ENCODE peak calls at places on chromosomes 5 and 9, in seven cellular contexts. T, J, U, X, F, E and N are unnamed samples. For H3K4me1, the result is how much of the 10 kb centered on the place peaks cover.

GRCh38 chr9:130870491-130871381 is 25.9 kb downstream of the QRFP start:
- DNase-seq in T (no peak), J (peak), F (peak), U (no peak), E (no peak), X (peak), N (no peak)

GRCh38 chr5:93794954-93795353 is 53.6 kb upstream of the POU5F2 start:
- DNase-seq in J (no peak), X (no peak), F (no peak), E (no peak), U (no peak), T (no peak), N (no peak)

GRCh38 chr5:78601622-78602314 is 46.8 kb downstream of the LHFPL2 start:
- DNase-seq in J (no peak), T (no peak), U (no peak), F (peak), X (no peak), E (no peak), N (no peak)

GRCh38 chr5:177496111-177497010 is 1.0 kb downstream of the PDLIM7 start:
- DNase-seq in T (no peak), X (peak), E (peak), F (peak), U (peak), J (peak), N (no peak)

GRCh38 chr9:76441551-76442322 is 17.2 kb upstream of the GCNT1 start:
- DNase-seq in E (no peak), X (no peak), F (peak), U (no peak), J (no peak), T (no peak), N (no peak)

GRCh38 chr9:17742065-17742464 is 163.2 kb downstream of the SH3GL2 start:
- DNase-seq in F (no peak), J (no peak), U (no peak), T (no peak), X (no peak), E (no peak), N (no peak)

GRCh38 chr9:127586537-127586936 is 25.5 kb upstream of the STXBP1 start:
- DNase-seq in J (peak), X (peak), U (peak), T (peak), F (peak), E (peak), N (peak)

GRCh38 chr5:31890025-31890424 is 251.1 kb downstream of the PDZD2 start:
- DNase-seq in F (no peak), E (no peak), T (no peak), U (no peak), X (no peak), J (no peak), N (no peak)

GRCh38 chr5:127892467-127893207 is 189.4 kb downstream of the CCDC192 start:
- DNase-seq in U (no peak), E (no peak), T (no peak), F (peak), J (no peak), X (no peak), N (no peak)

GRCh38 chr5:40652441-40653220 is 27.1 kb upstream of the PTGER4 start:
- DNase-seq in E (no peak), T (no peak), J (no peak), F (no peak), X (no peak), U (no peak), N (no peak)

GRCh38 chr9:107394264-107394663 is 95.3 kb downstream of the KLF4 start:
- DNase-seq in U (peak), T (no peak), X (no peak), J (no peak), F (no peak), E (no peak), N (no peak)

GRCh38 chr9:6080154-6080716 is 64.8 kb upstream of the RANBP6 start:
- DNase-seq in U (peak), T (peak), E (peak), X (peak), J (peak), F (peak), N (peak)

GRCh38 chr5:137287564-137287963 is 211.6 kb downstream of the SPOCK1 start:
- DNase-seq in E (no peak), F (no peak), T (no peak), X (no peak), J (no peak), U (no peak), N (no peak)

DNA sequence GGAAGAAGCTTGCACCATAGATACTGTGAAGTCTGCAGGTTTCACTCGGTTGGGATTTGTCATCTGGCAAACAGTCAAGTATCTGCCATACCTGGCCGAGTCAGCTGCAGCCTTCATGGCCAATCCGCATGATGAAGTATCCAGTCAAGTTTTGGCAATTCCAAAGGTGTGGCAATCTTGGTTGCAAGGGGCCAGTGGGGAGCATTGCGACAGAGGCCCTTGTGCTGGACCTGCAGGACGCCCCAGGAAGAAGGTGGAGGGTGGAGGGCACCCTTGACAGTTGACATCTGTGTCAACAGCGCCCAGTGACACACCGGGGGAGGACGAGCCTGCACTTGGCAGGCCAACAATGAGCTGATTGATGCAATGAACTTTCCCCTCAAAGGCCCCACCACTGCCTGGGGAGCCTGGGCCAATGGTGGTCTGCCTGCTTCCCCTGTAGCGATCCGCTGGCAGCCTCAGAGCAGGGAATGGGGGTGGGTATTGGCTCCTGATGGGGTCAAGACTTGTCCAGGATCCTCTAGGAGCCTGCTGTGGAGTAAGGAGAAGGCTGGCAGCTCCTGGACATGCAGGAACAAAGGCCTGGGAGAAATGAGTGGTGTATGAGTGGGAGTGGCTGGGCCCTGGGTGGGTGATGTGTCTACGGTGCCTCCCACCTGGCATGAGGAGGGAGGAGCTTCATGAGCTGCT is 122.8 kb upstream of the PITX1 start:
- DNase-seq in J (no peak), E (no peak), T (no peak), F (no peak), X (no peak), U (no peak), N (no peak)
- H3K4me1 ChIP-seq in J (under half), E (under half), T (under half), F (under half), X (under half), U (under half), N (under half)

GRCh38 chr5:1005362-1005851 is 3.2 kb upstream of the NKD2 start:
- DNase-seq in E (peak), J (peak), U (no peak), X (no peak), T (peak), F (no peak), N (no peak)
- H3K4me3 ChIP-seq in E (no peak), J (no peak), U (peak), X (peak), T (peak), F (no peak), N (peak)

DNA sequence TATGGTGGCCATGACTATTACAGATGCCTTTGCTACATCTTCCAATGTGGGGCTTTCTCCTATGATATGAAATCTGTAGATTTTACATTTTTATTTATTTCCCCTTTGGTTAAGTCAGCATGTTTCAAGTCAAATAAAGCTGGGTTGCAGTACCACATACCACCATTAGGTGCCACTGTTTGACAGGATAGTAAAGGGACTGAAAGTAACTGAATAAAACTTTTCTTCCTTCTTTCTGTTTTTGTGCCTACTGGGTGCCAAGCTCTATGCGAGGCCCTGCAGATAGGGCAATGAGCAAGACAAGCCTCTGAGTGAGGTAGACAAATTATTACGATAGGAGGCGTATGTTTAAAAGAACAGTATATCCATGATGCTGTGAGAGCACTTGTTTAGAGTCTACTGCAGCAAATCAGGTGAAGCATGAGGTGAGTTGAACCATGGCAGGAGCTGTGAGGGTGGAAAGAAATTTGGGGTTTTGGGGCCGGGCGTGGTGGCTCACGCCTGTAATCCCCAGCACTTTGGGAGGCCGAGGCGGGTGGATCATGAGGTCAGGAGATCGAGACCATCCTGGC is 64.8 kb downstream of the GDNF start:
- DNase-seq in X (no peak), J (no peak), T (no peak), U (no peak), F (peak), E (no peak), N (no peak)
- TF ChIP-seq CTCF in X (peak), J (peak), T (no peak), U (no peak), F (peak), E (no peak), N (peak)

GRCh38 chr5:141810702-141811101 is 67.5 kb downstream of the PCDH1 start:
- DNase-seq in J (no peak), U (no peak), X (no peak), E (no peak), T (no peak), F (no peak), N (no peak)

GRCh38 chr5:141806626-141807025 is 71.6 kb downstream of the PCDH1 start:
- DNase-seq in J (no peak), X (no peak), T (no peak), F (no peak), E (no peak), U (no peak), N (no peak)

GRCh38 chr5:141807732-141808131 is 70.5 kb downstream of the PCDH1 start:
- DNase-seq in J (no peak), X (no peak), E (no peak), U (no peak), F (no peak), T (no peak), N (no peak)

GRCh38 chr5:141809697-141810096 is 68.5 kb downstream of the PCDH1 start:
- DNase-seq in E (no peak), X (no peak), U (no peak), T (no peak), F (no peak), J (no peak), N (no peak)

DNA sequence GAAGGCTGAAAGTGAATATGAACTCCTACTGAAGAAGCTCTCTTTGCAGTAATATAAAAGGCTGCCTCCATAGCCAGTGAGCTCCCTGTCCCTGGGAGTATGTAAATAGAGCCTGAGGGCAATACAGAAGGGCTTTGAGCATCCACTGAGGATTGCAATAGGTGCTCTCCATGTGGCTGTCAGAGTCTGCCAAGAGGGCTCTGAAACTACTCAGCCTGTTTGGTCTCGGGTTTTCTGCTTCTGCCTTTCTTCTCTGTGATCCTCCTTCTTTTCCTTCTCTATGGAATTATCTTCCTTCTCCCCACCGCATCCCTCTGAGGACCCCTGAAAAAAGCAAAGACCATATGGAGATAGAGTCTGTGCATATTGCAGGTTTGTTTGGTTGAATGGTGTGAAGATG is 69.4 kb downstream of the PCDH1 start:
- DNase-seq in U (no peak), J (no peak), X (no peak), F (no peak), E (no peak), T (no peak), N (no peak)
- H3K4me1 ChIP-seq in U (under half), J (under half), X (under half), F (under half), E (under half), T (under half), N (under half)